ENCODE peak calls at places on chromosomes 2 and 18, in four cellular contexts. One of them, this sample, is unnamed.

GRCh38 chr2:187553908-187554703 is at the start of gene TFPI:
- DNase-seq in K562: peak
- DNase-seq in A549: peak
- DNase-seq in IMR-90: peak
- DNase-seq in this sample: no peak

GRCh38 chr2:224925066-224925821 is 117.0 kb downstream of the DOCK10 start:
- DNase-seq in A549: no peak
- DNase-seq in K562: no peak
- DNase-seq in IMR-90: no peak
- DNase-seq in this sample: no peak

GRCh38 chr2:30981519-30981918 is 156.7 kb downstream of the GALNT14 start:
- DNase-seq in IMR-90: no peak
- DNase-seq in A549: no peak
- DNase-seq in K562: no peak
- DNase-seq in this sample: no peak

GRCh38 chr2:25314514-25315315 is 27.0 kb downstream of the DNMT3A start:
- DNase-seq in A549: no peak
- DNase-seq in K562: no peak
- DNase-seq in IMR-90: peak
- DNase-seq in this sample: no peak

GRCh38 chr2:182404102-182404501 is 22.7 kb downstream of the PDE1A start:
- DNase-seq in IMR-90: peak
- DNase-seq in K562: no peak
- DNase-seq in A549: peak
- DNase-seq in this sample: no peak

GRCh38 chr2:98649135-98649991 is 41.0 kb downstream of the UNC50 start:
- DNase-seq in K562: peak
- DNase-seq in IMR-90: peak
- DNase-seq in A549: peak
- DNase-seq in this sample: peak

GRCh38 chr18:58348517-58348916 is 280.4 kb downstream of the ALPK2 start:
- DNase-seq in K562: no peak
- DNase-seq in IMR-90: no peak
- DNase-seq in A549: no peak
- DNase-seq in this sample: no peak

GRCh38 chr2:176652300-176653182 is 383.3 kb downstream of the MTX2 start:
- DNase-seq in A549: peak
- DNase-seq in IMR-90: peak
- DNase-seq in K562: peak
- DNase-seq in this sample: no peak

GRCh38 chr2:136107238-136108033 is 10.5 kb downstream of the CXCR4 start:
- DNase-seq in K562: no peak
- DNase-seq in A549: no peak
- DNase-seq in IMR-90: no peak
- DNase-seq in this sample: no peak

GRCh38 chr18:72991379-72991778 is 123.6 kb upstream of the NETO1 start:
- DNase-seq in A549: no peak
- DNase-seq in IMR-90: no peak
- DNase-seq in K562: no peak
- DNase-seq in this sample: no peak

GRCh38 chr2:23065936-23066335 is 319.0 kb upstream of the KLHL29 start:
- DNase-seq in K562: no peak
- DNase-seq in IMR-90: no peak
- DNase-seq in A549: no peak
- DNase-seq in this sample: no peak

GRCh38 chr2:144516981-144517824 is 2.7 kb downstream of the ZEB2 start:
- DNase-seq in A549: peak
- DNase-seq in IMR-90: peak
- DNase-seq in K562: peak
- DNase-seq in this sample: no peak

GRCh38 chr2:30446602-30447148 is 371 bp upstream of the LCLAT1 start:
- DNase-seq in K562: peak
- DNase-seq in IMR-90: no peak
- DNase-seq in A549: no peak
- DNase-seq in this sample: no peak

GRCh38 chr2:56519806-56520205 is 336.0 kb downstream of the CCDC85A start:
- DNase-seq in A549: no peak
- DNase-seq in IMR-90: no peak
- DNase-seq in K562: no peak
- DNase-seq in this sample: no peak

GRCh38 chr2:234741976-234742375 is 209.8 kb upstream of the SH3BP4 start:
- DNase-seq in K562: no peak
- DNase-seq in A549: no peak
- DNase-seq in IMR-90: peak
- DNase-seq in this sample: no peak

GRCh38 chr2:3480352-3481010 is 38.9 kb downstream of the ADI1 start:
- DNase-seq in A549: no peak
- DNase-seq in IMR-90: no peak
- DNase-seq in K562: peak
- DNase-seq in this sample: no peak

GRCh38 chr2:172195836-172196376 is 93.2 kb upstream of the DLX2 start:
- DNase-seq in A549: no peak
- DNase-seq in K562: no peak
- DNase-seq in IMR-90: no peak
- DNase-seq in this sample: no peak

GRCh38 chr2:23510471-23510870 is 125.5 kb downstream of the KLHL29 start:
- DNase-seq in A549: no peak
- DNase-seq in IMR-90: no peak
- DNase-seq in K562: no peak
- DNase-seq in this sample: no peak

GRCh38 chr2:99834426-99834825 is 308.0 kb downstream of the AFF3 start:
- DNase-seq in A549: no peak
- DNase-seq in K562: no peak
- DNase-seq in IMR-90: no peak
- DNase-seq in this sample: no peak

GRCh38 chr2:205499006-205499405 is 183.3 kb upstream of the NRP2 start:
- DNase-seq in K562: no peak
- DNase-seq in IMR-90: no peak
- DNase-seq in A549: no peak
- DNase-seq in this sample: no peak

GRCh38 chr2:68426885-68427579 is 40.1 kb downstream of the FBXO48 start:
- DNase-seq in IMR-90: peak
- DNase-seq in K562: no peak
- DNase-seq in A549: peak
- DNase-seq in this sample: no peak

GRCh38 chr2:19126281-19126680 is 232.1 kb downstream of the OSR1 start:
- DNase-seq in IMR-90: no peak
- DNase-seq in A549: no peak
- DNase-seq in K562: no peak
- DNase-seq in this sample: no peak

GRCh38 chr2:28252308-28252707 is 140.3 kb upstream of the FOSL2 start:
- DNase-seq in K562: no peak
- DNase-seq in IMR-90: no peak
- DNase-seq in A549: no peak
- DNase-seq in this sample: peak

GRCh38 chr2:18436408-18437077 is 123.9 kb downstream of the RDH14 start:
- DNase-seq in A549: no peak
- DNase-seq in IMR-90: peak
- DNase-seq in K562: no peak
- DNase-seq in this sample: no peak

GRCh38 chr2:113979172-113980128 is 89.6 kb downstream of the ACTR3 start:
- DNase-seq in IMR-90: no peak
- DNase-seq in A549: peak
- DNase-seq in K562: no peak
- DNase-seq in this sample: no peak

GRCh38 chr2:241695676-241696075 is 6.2 kb upstream of the ING5 start:
- DNase-seq in IMR-90: no peak
- DNase-seq in A549: no peak
- DNase-seq in K562: no peak
- DNase-seq in this sample: no peak

GRCh38 chr2:38959938-38960608 is 70.4 kb downstream of the ARHGEF33 start:
- DNase-seq in IMR-90: peak
- DNase-seq in A549: no peak
- DNase-seq in K562: no peak
- DNase-seq in this sample: no peak

DNA sequence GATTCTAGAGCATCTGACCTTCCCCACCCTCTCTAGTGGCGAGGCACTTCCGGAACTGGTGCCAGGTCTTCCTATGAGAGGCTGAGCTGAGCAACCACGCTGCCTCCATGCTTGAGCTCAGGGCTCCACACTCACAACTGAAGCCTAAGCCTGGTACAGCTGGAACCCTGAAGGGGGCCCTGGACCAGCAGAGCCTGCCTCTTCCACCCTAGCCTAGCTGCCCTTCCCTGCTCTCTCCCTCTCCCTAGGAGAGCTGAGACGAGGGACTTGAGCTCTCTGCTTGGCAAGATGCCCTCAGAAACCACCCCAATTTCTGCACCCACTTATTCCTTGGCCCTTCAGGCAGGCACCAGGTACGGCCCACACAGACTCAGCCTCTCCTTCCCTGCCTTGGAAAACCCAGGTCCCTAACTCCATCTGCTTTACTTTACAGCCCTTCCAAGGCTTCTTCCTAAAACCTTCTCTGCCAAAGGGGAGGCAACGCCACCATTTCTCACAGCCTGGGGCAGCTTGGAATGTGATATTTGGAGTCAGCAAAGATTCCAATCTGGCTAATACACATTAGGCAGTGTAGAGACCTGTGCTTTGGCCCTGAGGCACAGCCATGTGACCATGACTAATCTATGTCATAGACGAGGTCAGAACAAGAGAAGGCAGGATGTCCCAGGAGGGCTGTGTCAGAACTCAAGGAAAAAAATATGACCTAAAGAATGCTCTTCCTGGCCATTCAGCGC is 18.8 kb downstream of the COX7A2L start:
- DNase-seq in IMR-90: peak
- DNase-seq in K562: peak
- DNase-seq in A549: no peak
- DNase-seq in this sample: no peak
- TF ChIP-seq ELK1 in IMR-90: no peak
- TF ChIP-seq ELK1 in K562: no peak
- TF ChIP-seq ELK1 in A549: no peak
- TF ChIP-seq ELK1 in this sample: no peak

GRCh38 chr18:55419939-55420664 is 167.9 kb downstream of the TCF4 start:
- DNase-seq in IMR-90: no peak
- DNase-seq in A549: no peak
- DNase-seq in K562: no peak
- DNase-seq in this sample: no peak

GRCh38 chr18:55422456-55423185 is 165.4 kb downstream of the TCF4 start:
- DNase-seq in K562: no peak
- DNase-seq in A549: no peak
- DNase-seq in IMR-90: peak
- DNase-seq in this sample: no peak

GRCh38 chr18:55420665-55420964 is 167.4 kb downstream of the TCF4 start:
- DNase-seq in A549: no peak
- DNase-seq in K562: no peak
- DNase-seq in IMR-90: no peak
- DNase-seq in this sample: no peak

GRCh38 chr18:55421612-55422381 is 166.2 kb downstream of the TCF4 start:
- DNase-seq in K562: no peak
- DNase-seq in IMR-90: no peak
- DNase-seq in A549: no peak
- DNase-seq in this sample: no peak

GRCh38 chr18:55420977-55421611 is 166.9 kb downstream of the TCF4 start:
- DNase-seq in IMR-90: no peak
- DNase-seq in A549: no peak
- DNase-seq in K562: no peak
- DNase-seq in this sample: no peak
- TF ChIP-seq ELK1 in IMR-90: no peak
- TF ChIP-seq ELK1 in A549: no peak
- TF ChIP-seq ELK1 in K562: no peak
- TF ChIP-seq ELK1 in this sample: no peak

GRCh38 chr2:170815746-170816498 is 765 bp upstream of the GAD1 start:
- DNase-seq in A549: peak
- DNase-seq in IMR-90: peak
- DNase-seq in K562: peak
- DNase-seq in this sample: no peak

GRCh38 chr2:170814551-170815245 is 2.0 kb upstream of the GAD1 start:
- DNase-seq in IMR-90: no peak
- DNase-seq in A549: no peak
- DNase-seq in K562: no peak
- DNase-seq in this sample: no peak

GRCh38 chr2:170815311-170815710 is 1.4 kb upstream of the GAD1 start:
- DNase-seq in A549: no peak
- DNase-seq in K562: no peak
- DNase-seq in IMR-90: no peak
- DNase-seq in this sample: no peak

GRCh38 chr2:170813611-170814550 is 2.8 kb upstream of the GAD1 start:
- DNase-seq in K562: peak
- DNase-seq in IMR-90: peak
- DNase-seq in A549: peak
- DNase-seq in this sample: no peak

DNA sequence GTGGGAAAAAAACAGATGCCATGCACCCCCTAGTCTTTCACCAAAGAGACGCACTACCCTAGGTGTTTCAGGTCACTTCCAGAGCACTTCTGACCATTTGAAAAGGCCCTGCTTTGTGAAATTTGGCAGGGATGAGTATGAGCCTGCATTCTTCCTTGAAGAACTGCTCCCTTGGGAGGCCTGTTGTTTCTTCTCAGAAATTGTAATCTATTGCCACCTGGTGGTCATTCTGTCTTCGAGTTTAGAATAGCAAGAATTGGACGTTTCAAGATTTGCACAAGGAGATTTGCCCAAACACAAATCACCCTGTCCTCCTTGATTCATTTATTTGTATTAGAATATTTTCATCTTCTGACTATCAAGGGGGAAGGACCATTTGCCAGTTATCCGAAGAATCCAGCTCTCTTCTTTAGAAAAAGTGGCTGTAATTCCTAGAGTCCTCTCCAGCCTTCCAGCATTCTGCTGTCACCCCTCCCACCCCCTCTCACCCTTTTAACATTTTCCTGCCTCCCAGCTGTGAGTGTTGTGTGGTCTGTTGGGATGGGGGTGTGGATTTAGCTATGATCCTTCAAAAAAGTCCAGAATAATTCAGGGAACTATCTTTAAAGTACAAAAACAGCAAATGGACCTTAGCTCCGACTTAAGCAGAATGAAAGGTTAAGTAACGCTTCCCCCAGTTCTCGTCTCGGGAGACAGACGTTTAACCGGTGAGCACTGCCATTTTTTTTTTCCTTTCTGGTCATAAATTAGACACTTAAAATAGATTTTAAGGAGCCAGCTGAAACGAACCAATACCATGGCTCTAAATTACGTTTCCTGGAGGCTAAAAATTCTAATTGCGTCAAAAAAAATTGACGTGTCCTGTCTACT is 3.7 kb upstream of the GAD1 start:
- DNase-seq in A549: peak
- DNase-seq in IMR-90: peak
- DNase-seq in K562: peak
- DNase-seq in this sample: no peak
- TF ChIP-seq ELK1 in A549: no peak
- TF ChIP-seq ELK1 in IMR-90: no peak
- TF ChIP-seq ELK1 in K562: no peak
- TF ChIP-seq ELK1 in this sample: no peak

GRCh38 chr18:31573047-31573446 is 18.6 kb upstream of the TTR start:
- DNase-seq in K562: no peak
- DNase-seq in A549: no peak
- DNase-seq in IMR-90: no peak
- DNase-seq in this sample: no peak

GRCh38 chr18:31575515-31576246 is 16.0 kb upstream of the TTR start:
- DNase-seq in IMR-90: no peak
- DNase-seq in A549: no peak
- DNase-seq in K562: no peak
- DNase-seq in this sample: no peak

GRCh38 chr18:31576670-31577069 is 15.0 kb upstream of the TTR start:
- DNase-seq in K562: no peak
- DNase-seq in A549: no peak
- DNase-seq in IMR-90: no peak
- DNase-seq in this sample: no peak

GRCh38 chr18:31574359-31574758 is 17.3 kb upstream of the TTR start:
- DNase-seq in IMR-90: no peak
- DNase-seq in A549: no peak
- DNase-seq in K562: no peak
- DNase-seq in this sample: no peak

GRCh38 chr18:31572368-31572767 is 19.3 kb upstream of the TTR start:
- DNase-seq in IMR-90: no peak
- DNase-seq in A549: no peak
- DNase-seq in K562: no peak
- DNase-seq in this sample: no peak
- TF ChIP-seq ELK1 in IMR-90: no peak
- TF ChIP-seq ELK1 in A549: no peak
- TF ChIP-seq ELK1 in K562: no peak
- TF ChIP-seq ELK1 in this sample: no peak

This sample was measured in GM12878.